ENCODE peak calls at places on chromosomes 11 and 22, in five cellular contexts. One of them, this sample, is unnamed.

GRCh38 chr11:134139873-134140331 is 71.0 kb downstream of the JAM3 start:
- DNase-seq in neuronal stem cell: peak
- DNase-seq in mesendoderm: peak
- DNase-seq in IMR-90: peak
- DNase-seq in H9: peak
- DNase-seq in this sample: peak

GRCh38 chr11:120019191-120019590 is 118.7 kb downstream of the TRIM29 start:
- DNase-seq in H9: no peak
- DNase-seq in mesendoderm: no peak
- DNase-seq in neuronal stem cell: no peak
- DNase-seq in IMR-90: no peak
- DNase-seq in this sample: no peak

GRCh38 chr22:35322126-35322525 is 22.4 kb downstream of the TOM1 start:
- DNase-seq in neuronal stem cell: no peak
- DNase-seq in IMR-90: no peak
- DNase-seq in H9: no peak
- DNase-seq in mesendoderm: no peak
- DNase-seq in this sample: no peak

GRCh38 chr11:78370406-78371172 is 47.0 kb downstream of the GAB2 start:
- DNase-seq in IMR-90: peak
- DNase-seq in H9: no peak
- DNase-seq in neuronal stem cell: no peak
- DNase-seq in mesendoderm: no peak
- DNase-seq in this sample: no peak

GRCh38 chr22:44304354-44304753 is 8.4 kb downstream of the SHISAL1 start:
- DNase-seq in IMR-90: peak
- DNase-seq in H9: no peak
- DNase-seq in neuronal stem cell: no peak
- DNase-seq in mesendoderm: no peak
- DNase-seq in this sample: peak

GRCh38 chr11:44938066-44938691 is 12.5 kb downstream of the TP53I11 start:
- DNase-seq in mesendoderm: no peak
- DNase-seq in IMR-90: no peak
- DNase-seq in neuronal stem cell: no peak
- DNase-seq in H9: no peak
- DNase-seq in this sample: no peak

GRCh38 chr11:848988-849824 is 6.6 kb downstream of the TSPAN4 start:
- DNase-seq in neuronal stem cell: no peak
- DNase-seq in H9: peak
- DNase-seq in IMR-90: no peak
- DNase-seq in mesendoderm: no peak
- DNase-seq in this sample: peak

GRCh38 chr11:38448284-38448683 is 1850.2 kb upstream of the RAG2 start:
- DNase-seq in IMR-90: no peak
- DNase-seq in mesendoderm: no peak
- DNase-seq in neuronal stem cell: no peak
- DNase-seq in H9: no peak
- DNase-seq in this sample: no peak

GRCh38 chr22:28801845-28802594 is 1.7 kb upstream of the XBP1 start:
- DNase-seq in neuronal stem cell: no peak
- DNase-seq in IMR-90: no peak
- DNase-seq in mesendoderm: no peak
- DNase-seq in H9: no peak
- DNase-seq in this sample: no peak

GRCh38 chr11:57778318-57779037 is 16.9 kb downstream of the CTNND1 start:
- DNase-seq in neuronal stem cell: peak
- DNase-seq in mesendoderm: peak
- DNase-seq in H9: peak
- DNase-seq in IMR-90: peak
- DNase-seq in this sample: peak

GRCh38 chr11:10487002-10487647 is 32.1 kb downstream of the AMPD3 start:
- DNase-seq in IMR-90: no peak
- DNase-seq in mesendoderm: no peak
- DNase-seq in neuronal stem cell: no peak
- DNase-seq in H9: peak
- DNase-seq in this sample: no peak

GRCh38 chr22:19666663-19667593 is 47.4 kb upstream of the SEPTIN5 start:
- DNase-seq in H9: no peak
- DNase-seq in mesendoderm: no peak
- DNase-seq in IMR-90: peak
- DNase-seq in neuronal stem cell: no peak
- DNase-seq in this sample: no peak

GRCh38 chr11:25943031-25943430 is 388.9 kb upstream of the ANO3 start:
- DNase-seq in IMR-90: no peak
- DNase-seq in H9: no peak
- DNase-seq in neuronal stem cell: no peak
- DNase-seq in mesendoderm: no peak
- DNase-seq in this sample: no peak

GRCh38 chr22:26768986-26769385 is 111.6 kb downstream of the MIAT start:
- DNase-seq in H9: no peak
- DNase-seq in neuronal stem cell: no peak
- DNase-seq in mesendoderm: no peak
- DNase-seq in IMR-90: no peak
- DNase-seq in this sample: no peak

GRCh38 chr22:32396746-32397145 is 15.3 kb downstream of the RTCB start:
- DNase-seq in IMR-90: no peak
- DNase-seq in neuronal stem cell: no peak
- DNase-seq in H9: no peak
- DNase-seq in mesendoderm: no peak
- DNase-seq in this sample: no peak

GRCh38 chr11:16511109-16511806 is 154.9 kb upstream of the SOX6 start:
- DNase-seq in mesendoderm: peak
- DNase-seq in neuronal stem cell: no peak
- DNase-seq in IMR-90: peak
- DNase-seq in H9: no peak
- DNase-seq in this sample: no peak

GRCh38 chr11:101715281-101715680 is 131.5 kb upstream of the TRPC6 start:
- DNase-seq in IMR-90: peak
- DNase-seq in H9: no peak
- DNase-seq in neuronal stem cell: no peak
- DNase-seq in mesendoderm: no peak
- DNase-seq in this sample: no peak
- H3K9ac ChIP-seq in IMR-90: no peak
- H3K9ac ChIP-seq in H9: no peak
- H3K9ac ChIP-seq in neuronal stem cell: no peak
- H3K9ac ChIP-seq in mesendoderm: no peak
- H3K9ac ChIP-seq in this sample: no peak

GRCh38 chr11:123063396-123064267 is 1.7 kb upstream of the HSPA8 start:
- DNase-seq in IMR-90: peak
- DNase-seq in H9: no peak
- DNase-seq in mesendoderm: peak
- DNase-seq in neuronal stem cell: no peak
- DNase-seq in this sample: no peak
- H3K4me2 ChIP-seq in IMR-90: peak
- H3K4me2 ChIP-seq in H9: peak
- H3K4me2 ChIP-seq in mesendoderm: peak
- H3K4me2 ChIP-seq in neuronal stem cell: peak
- H3K4me2 ChIP-seq in this sample: peak

GRCh38 chr11:102313225-102313940 is 3.9 kb upstream of the BIRC3 start:
- DNase-seq in neuronal stem cell: no peak
- DNase-seq in IMR-90: no peak
- DNase-seq in H9: no peak
- DNase-seq in mesendoderm: no peak
- DNase-seq in this sample: no peak
- H3K9ac ChIP-seq in neuronal stem cell: no peak
- H3K9ac ChIP-seq in IMR-90: peak
- H3K9ac ChIP-seq in H9: no peak
- H3K9ac ChIP-seq in mesendoderm: no peak
- H3K9ac ChIP-seq in this sample: no peak

DNA sequence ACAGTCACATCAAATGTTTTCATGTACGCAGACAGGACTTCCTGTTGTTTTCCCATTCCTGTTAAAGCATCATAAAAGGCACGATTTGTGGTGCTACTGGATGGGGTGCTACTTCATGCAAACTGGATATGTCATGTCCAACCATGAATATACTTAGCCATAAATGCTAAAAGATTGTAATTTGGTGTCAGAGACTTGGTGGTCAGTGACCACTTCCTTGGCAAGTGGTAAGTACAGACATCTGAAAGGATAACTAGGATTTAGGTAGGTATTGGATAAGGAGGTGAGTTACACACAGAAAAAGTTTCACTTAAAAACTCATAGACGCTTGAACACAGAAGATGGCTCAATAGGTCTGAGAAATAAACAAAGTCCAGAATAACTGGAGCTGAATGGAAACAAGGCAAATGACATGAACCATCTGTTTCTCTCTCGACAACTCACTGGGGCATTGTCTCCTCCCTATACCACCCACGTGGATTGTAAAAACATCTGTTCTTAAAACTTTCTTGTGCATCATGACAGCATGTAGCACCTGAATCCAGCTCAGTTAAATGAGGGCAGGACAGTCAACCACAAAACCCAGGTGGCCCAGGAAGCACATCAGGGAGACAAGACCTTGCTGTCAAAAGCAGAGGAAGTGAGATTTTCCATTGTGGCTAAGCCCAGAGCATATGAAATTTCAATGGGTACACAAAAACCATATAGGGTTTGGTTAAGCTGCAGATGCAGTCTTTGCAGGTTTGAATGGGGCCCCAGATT is 22.1 kb upstream of the IGLL5 start:
- DNase-seq in mesendoderm: no peak
- DNase-seq in H9: no peak
- DNase-seq in neuronal stem cell: no peak
- DNase-seq in IMR-90: no peak
- DNase-seq in this sample: no peak
- H3K4me2 ChIP-seq in mesendoderm: no peak
- H3K4me2 ChIP-seq in H9: no peak
- H3K4me2 ChIP-seq in neuronal stem cell: no peak
- H3K4me2 ChIP-seq in IMR-90: no peak
- H3K4me2 ChIP-seq in this sample: no peak

GRCh38 chr11:75793966-75794365 is 21.0 kb upstream of the UVRAG start:
- DNase-seq in IMR-90: no peak
- DNase-seq in mesendoderm: no peak
- DNase-seq in neuronal stem cell: no peak
- DNase-seq in H9: no peak
- DNase-seq in this sample: no peak

GRCh38 chr11:75792127-75792731 is 22.8 kb upstream of the UVRAG start:
- DNase-seq in mesendoderm: no peak
- DNase-seq in IMR-90: no peak
- DNase-seq in neuronal stem cell: no peak
- DNase-seq in H9: no peak
- DNase-seq in this sample: no peak

GRCh38 chr11:75792997-75793800 is 21.8 kb upstream of the UVRAG start:
- DNase-seq in mesendoderm: no peak
- DNase-seq in H9: no peak
- DNase-seq in IMR-90: no peak
- DNase-seq in neuronal stem cell: no peak
- DNase-seq in this sample: no peak

GRCh38 chr11:75789521-75789920 is 20.9 kb downstream of the DGAT2 start:
- DNase-seq in H9: no peak
- DNase-seq in IMR-90: no peak
- DNase-seq in mesendoderm: no peak
- DNase-seq in neuronal stem cell: no peak
- DNase-seq in this sample: no peak

GRCh38 chr11:75790986-75791385 is 22.4 kb downstream of the DGAT2 start:
- DNase-seq in IMR-90: no peak
- DNase-seq in H9: no peak
- DNase-seq in mesendoderm: no peak
- DNase-seq in neuronal stem cell: no peak
- DNase-seq in this sample: no peak
- H3K9ac ChIP-seq in IMR-90: no peak
- H3K9ac ChIP-seq in H9: no peak
- H3K9ac ChIP-seq in mesendoderm: no peak
- H3K9ac ChIP-seq in neuronal stem cell: no peak
- H3K9ac ChIP-seq in this sample: no peak

DNA sequence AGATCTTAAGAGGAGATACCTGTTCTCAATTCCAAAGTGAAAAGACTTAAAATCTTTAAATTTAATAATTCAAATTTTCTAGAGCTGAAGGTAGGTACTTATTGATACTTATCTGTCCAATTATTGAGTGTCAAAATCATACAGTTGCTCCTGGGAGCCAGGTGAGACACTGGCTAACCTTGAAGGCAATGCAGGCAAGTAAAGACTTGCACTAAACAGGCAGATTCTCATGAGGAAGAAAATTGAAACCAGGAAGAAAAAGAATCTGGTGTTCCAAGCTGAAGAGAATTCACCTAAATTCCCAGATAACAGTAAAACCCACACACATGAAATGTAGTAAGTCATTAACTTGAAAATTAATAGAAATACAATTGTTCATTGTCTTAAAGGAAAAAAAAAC is 30.3 kb downstream of the VSIG10L2 start:
- DNase-seq in neuronal stem cell: no peak
- DNase-seq in H9: no peak
- DNase-seq in mesendoderm: no peak
- DNase-seq in IMR-90: no peak
- DNase-seq in this sample: no peak
- H3K4me2 ChIP-seq in neuronal stem cell: no peak
- H3K4me2 ChIP-seq in H9: no peak
- H3K4me2 ChIP-seq in mesendoderm: no peak
- H3K4me2 ChIP-seq in IMR-90: no peak
- H3K4me2 ChIP-seq in this sample: no peak

DNA sequence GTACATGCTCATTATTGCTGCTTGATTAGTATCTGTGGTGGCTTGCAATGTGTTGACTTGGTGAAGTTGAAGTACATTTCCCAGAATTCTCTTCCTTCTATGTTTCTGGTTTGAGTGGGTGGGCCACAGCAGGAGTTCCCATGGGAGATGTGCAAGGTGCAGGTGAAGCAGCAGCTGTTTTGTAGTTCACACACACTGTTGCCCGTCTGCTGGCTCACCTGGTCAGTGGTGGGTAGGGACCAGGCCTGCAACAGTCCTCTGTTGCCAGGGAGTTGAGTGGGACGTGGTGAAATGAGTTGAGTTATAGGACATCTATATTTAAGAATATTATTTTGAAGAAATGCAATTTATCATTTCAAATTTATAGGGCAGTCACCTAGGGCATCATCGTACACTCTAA is 417.4 kb downstream of the TMEM135 start:
- DNase-seq in H9: no peak
- DNase-seq in mesendoderm: no peak
- DNase-seq in IMR-90: no peak
- DNase-seq in neuronal stem cell: no peak
- DNase-seq in this sample: no peak
- H3K9ac ChIP-seq in H9: no peak
- H3K9ac ChIP-seq in mesendoderm: no peak
- H3K9ac ChIP-seq in IMR-90: no peak
- H3K9ac ChIP-seq in neuronal stem cell: no peak
- H3K9ac ChIP-seq in this sample: no peak

DNA sequence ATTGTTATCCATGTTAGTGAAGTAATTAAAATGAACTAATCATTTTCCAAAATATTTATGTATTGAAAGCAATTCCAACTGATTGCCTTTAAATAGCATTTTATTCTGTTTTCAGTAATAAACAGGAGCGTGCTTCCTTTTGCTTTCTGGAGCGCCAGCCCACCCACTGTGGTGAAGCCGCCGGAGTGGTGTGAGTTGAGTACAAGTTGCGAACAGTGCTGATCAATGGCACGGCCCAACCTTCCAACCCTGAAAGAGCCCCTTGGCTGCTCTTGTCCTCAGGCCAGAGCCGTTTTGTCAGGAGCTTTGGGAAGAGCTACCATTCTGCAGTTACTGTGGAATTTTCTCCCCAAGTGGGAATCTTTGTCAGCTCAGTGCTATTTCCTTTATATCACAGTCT is 42.8 kb downstream of the NTM start:
- DNase-seq in H9: no peak
- DNase-seq in IMR-90: no peak
- DNase-seq in neuronal stem cell: no peak
- DNase-seq in mesendoderm: no peak
- DNase-seq in this sample: no peak
- H3K4me2 ChIP-seq in H9: no peak
- H3K4me2 ChIP-seq in IMR-90: no peak
- H3K4me2 ChIP-seq in neuronal stem cell: no peak
- H3K4me2 ChIP-seq in mesendoderm: no peak
- H3K4me2 ChIP-seq in this sample: no peak